ENCODE peak calls at places on chromosomes 12 and 14, in five cellular contexts. X, Z, N, D and E are unnamed samples. For H3K4me1, the result is how much of the 10 kb centered on the place peaks cover.

GRCh38 chr12:110537605-110538409 is 35.7 kb downstream of the RAD9B start:
- DNase-seq in X (no peak), Z (no peak), N (no peak), D (no peak), E (no peak)

GRCh38 chr12:88188180-88188579 is 46.1 kb downstream of the TMTC3 start:
- DNase-seq in X (no peak), Z (no peak), N (no peak), D (no peak), E (no peak)

GRCh38 chr12:16613199-16613598 is 7.2 kb upstream of the LMO3 start:
- DNase-seq in X (no peak), Z (no peak), N (no peak), D (no peak), E (no peak)

GRCh38 chr12:105467710-105468366 is 137.3 kb downstream of the C12orf75 start:
- DNase-seq in X (no peak), Z (no peak), N (peak), D (no peak), E (no peak)

GRCh38 chr12:57609091-57609780 is 2.0 kb upstream of the ARHGEF25 start:
- DNase-seq in X (no peak), Z (peak), N (no peak), D (no peak), E (no peak)

GRCh38 chr14:101114726-101115481 is 211.4 kb upstream of the RTL1 start:
- DNase-seq in X (no peak), Z (no peak), N (no peak), D (no peak), E (no peak)

GRCh38 chr12:18158774-18159557 is 69.0 kb upstream of the RERGL start:
- DNase-seq in X (peak), Z (peak), N (peak), D (peak), E (no peak)

GRCh38 chr14:95044463-95045254 is 112.7 kb downstream of the DICER1 start:
- DNase-seq in X (no peak), Z (peak), N (no peak), D (no peak), E (no peak)

GRCh38 chr12:115597157-115597712 is 680.3 kb downstream of the MED13L start:
- DNase-seq in X (no peak), Z (peak), N (no peak), D (peak), E (no peak)

GRCh38 chr12:81216739-81217138 is 138.9 kb downstream of the ACSS3 start:
- DNase-seq in X (no peak), Z (no peak), N (no peak), D (no peak), E (no peak)

GRCh38 chr14:23430016-23430732 is 5.3 kb downstream of the MYH7 start:
- DNase-seq in X (no peak), Z (no peak), N (no peak), D (no peak), E (no peak)

GRCh38 chr12:19129121-19129485 is 430 bp upstream of the PLEKHA5 start:
- DNase-seq in X (no peak), Z (no peak), N (peak), D (no peak), E (no peak)

GRCh38 chr12:91417649-91418048 is 235.0 kb upstream of the DCN start:
- DNase-seq in X (no peak), Z (no peak), N (no peak), D (no peak), E (no peak)

GRCh38 chr12:124851344-124851743 is 12.3 kb downstream of the SCARB1 start:
- DNase-seq in X (no peak), Z (no peak), N (no peak), D (peak), E (no peak)

GRCh38 chr12:21354641-21355040 is 18.1 kb upstream of the IAPP start:
- DNase-seq in X (no peak), Z (no peak), N (no peak), D (no peak), E (no peak)

GRCh38 chr12:39764944-39765560 is 145.4 kb upstream of the ABCD2 start:
- DNase-seq in X (peak), Z (peak), N (peak), D (peak), E (no peak)

GRCh38 chr12:119440961-119441360 is 106.4 kb downstream of the CCDC60 start:
- DNase-seq in X (no peak), Z (no peak), N (no peak), D (no peak), E (no peak)

GRCh38 chr14:80615831-80616230 is 325.7 kb downstream of the CEP128 start:
- DNase-seq in X (no peak), Z (no peak), N (no peak), D (no peak), E (peak)

GRCh38 chr14:98290596-98290995 is 981.4 kb downstream of the BCL11B start:
- DNase-seq in X (no peak), Z (no peak), N (no peak), D (no peak), E (no peak)

GRCh38 chr14:71780075-71780474 is 152.2 kb upstream of the RGS6 start:
- DNase-seq in X (no peak), Z (no peak), N (peak), D (no peak), E (no peak)

GRCh38 chr12:131379758-131380157 is 331.1 kb upstream of the SFSWAP start:
- DNase-seq in X (no peak), Z (no peak), N (no peak), D (no peak), E (no peak)

GRCh38 chr14:102629011-102629444 is 36.6 kb downstream of the RCOR1 start:
- DNase-seq in X (no peak), Z (peak), N (peak), D (no peak), E (no peak)

GRCh38 chr14:51513933-51514332 is 137.8 kb upstream of the FRMD6 start:
- DNase-seq in X (no peak), Z (no peak), N (no peak), D (no peak), E (no peak)

GRCh38 chr12:46942579-46942978 is 116.8 kb upstream of the SLC38A4 start:
- DNase-seq in X (no peak), Z (no peak), N (peak), D (no peak), E (no peak)

GRCh38 chr14:104968153-104968527 is 10.0 kb downstream of the AHNAK2 start:
- DNase-seq in X (peak), Z (peak), N (peak), D (no peak), E (no peak)
- H3K4me1 ChIP-seq in X (half or more), Z (half or more), N (half or more), D (under half), E (under half)

GRCh38 chr12:121296618-121297476 is at the start of gene CAMKK2:
- DNase-seq in X (peak), Z (peak), N (peak), D (peak), E (no peak)

GRCh38 chr12:121294151-121294889 is 2.2 kb downstream of the CAMKK2 start:
- DNase-seq in X (no peak), Z (no peak), N (no peak), D (no peak), E (no peak)

GRCh38 chr12:121293603-121294002 is 2.9 kb downstream of the CAMKK2 start:
- DNase-seq in X (no peak), Z (no peak), N (no peak), D (no peak), E (no peak)

GRCh38 chr12:121295746-121296617 is 527 bp downstream of the CAMKK2 start:
- DNase-seq in X (peak), Z (peak), N (peak), D (peak), E (no peak)

DNA sequence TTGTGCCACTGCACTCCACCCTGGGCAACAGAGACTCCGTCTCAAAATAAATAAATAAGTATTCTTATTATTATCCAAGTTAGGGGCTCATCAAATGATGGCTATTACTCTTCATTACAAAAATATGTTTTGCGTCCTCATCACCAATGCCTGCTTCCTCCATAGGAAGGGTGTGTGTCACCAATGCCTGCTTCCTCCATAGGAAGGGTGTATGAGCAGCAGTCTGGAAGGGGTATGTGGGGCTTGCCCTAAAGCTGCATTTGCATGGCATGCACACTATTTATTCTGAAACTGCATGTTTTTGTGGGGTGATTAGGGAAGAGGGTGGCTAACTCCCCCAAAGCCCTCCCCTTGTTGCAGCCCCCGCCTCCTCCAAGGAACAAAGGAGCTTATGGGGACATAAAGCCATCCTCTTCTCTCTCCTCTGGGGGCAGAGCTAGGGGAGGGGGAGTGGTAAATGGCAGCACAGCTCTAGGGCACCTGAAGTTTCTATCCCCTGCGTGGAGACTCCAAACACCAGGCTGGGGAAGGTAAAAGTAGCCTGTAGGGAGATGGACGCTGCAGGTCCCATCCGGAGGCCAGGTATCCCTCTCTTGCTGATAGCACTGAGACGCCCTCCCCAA is 1.3 kb downstream of the CAMKK2 start:
- DNase-seq in X (peak), Z (no peak), N (peak), D (peak), E (no peak)
- TF ChIP-seq MYC in X (no peak), Z (no peak), N (no peak), D (no peak), E (no peak)

DNA sequence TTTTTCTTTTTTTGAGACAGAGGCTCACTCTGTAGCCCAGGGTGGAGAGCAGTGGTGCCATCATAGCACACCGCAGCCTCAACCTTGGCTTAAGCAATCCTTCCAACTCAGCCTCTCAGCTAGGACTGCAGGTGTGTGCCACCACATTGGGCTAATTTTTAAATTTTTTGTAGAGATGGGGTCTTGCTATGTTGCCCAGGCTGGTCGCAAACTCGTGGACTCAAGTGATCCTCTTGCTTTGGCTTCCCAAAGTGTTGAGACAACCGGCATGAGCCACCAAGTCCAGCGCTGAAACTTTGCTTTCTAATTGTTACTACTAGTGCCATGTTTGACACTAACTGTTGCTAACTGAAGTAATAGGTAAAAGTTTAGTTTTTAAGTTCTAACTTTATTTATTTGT is 8.0 kb downstream of the RNF10 start:
- DNase-seq in X (no peak), Z (no peak), N (no peak), D (no peak), E (no peak)
- H3K4me1 ChIP-seq in X (under half), Z (under half), N (under half), D (half or more), E (under half)

GRCh38 chr12:2753536-2753935 is 41.2 kb upstream of the FKBP4 start:
- DNase-seq in X (no peak), Z (no peak), N (no peak), D (no peak), E (no peak)

GRCh38 chr12:2751230-2751629 is 43.5 kb upstream of the FKBP4 start:
- DNase-seq in X (no peak), Z (no peak), N (no peak), D (no peak), E (no peak)

GRCh38 chr12:2754208-2754607 is 40.6 kb upstream of the FKBP4 start:
- DNase-seq in X (no peak), Z (no peak), N (no peak), D (no peak), E (no peak)

GRCh38 chr12:2751686-2752085 is 43.1 kb upstream of the FKBP4 start:
- DNase-seq in X (no peak), Z (no peak), N (no peak), D (no peak), E (no peak)

GRCh38 chr12:2752676-2753371 is 41.9 kb upstream of the FKBP4 start:
- DNase-seq in X (peak), Z (peak), N (peak), D (peak), E (no peak)
- TF ChIP-seq MYC in X (no peak), Z (no peak), N (no peak), D (peak), E (no peak)